ENCODE peak calls at places on chromosomes 12 and 14, in seven cellular contexts. N, E, J, H, K, C and D are unnamed samples.

GRCh38 chr12:33427071-33427470 is 12.5 kb downstream of the SYT10 start:
- DNase-seq in H (no peak), N (no peak), J (no peak), C (no peak), E (peak), K (no peak), D (no peak)

GRCh38 chr12:54011665-54012532 is 3.1 kb downstream of the HOXC8 start:
- DNase-seq in H (no peak), C (no peak), N (no peak), J (no peak), K (no peak), E (no peak), D (no peak)

GRCh38 chr14:105883066-105884005 is 357.0 kb downstream of the TMEM121 start:
- DNase-seq in E (no peak), N (peak), K (no peak), C (no peak), H (peak), J (no peak), D (peak)

GRCh38 chr14:99579077-99579836 is 24.8 kb downstream of the CCDC85C start:
- DNase-seq in C (no peak), H (no peak), N (no peak), E (peak), J (no peak), K (no peak), D (no peak)

GRCh38 chr12:120117961-120118709 is 1.6 kb upstream of the RAB35 start:
- DNase-seq in H (no peak), C (no peak), J (no peak), N (no peak), E (peak), K (peak), D (no peak)

GRCh38 chr12:87930033-87930432 is 99.2 kb downstream of the C12orf50 start:
- DNase-seq in J (no peak), E (peak), C (peak), N (no peak), K (no peak), H (no peak), D (no peak)

GRCh38 chr12:114993202-114993601 is 309.2 kb upstream of the TBX3 start:
- DNase-seq in N (no peak), K (no peak), E (no peak), J (no peak), C (no peak), H (no peak), D (no peak)

GRCh38 chr14:63078606-63079005 is 33.3 kb upstream of the KCNH5 start:
- DNase-seq in N (no peak), C (no peak), J (no peak), H (no peak), K (no peak), E (no peak), D (no peak)

GRCh38 chr14:68637106-68638021 is 155.5 kb downstream of the ZFP36L1 start:
- DNase-seq in K (no peak), E (peak), J (peak), N (no peak), H (no peak), C (no peak), D (peak)

GRCh38 chr12:57895337-57896138 is 45.8 kb upstream of the ATP23 start:
- DNase-seq in H (no peak), C (no peak), J (no peak), E (peak), N (no peak), K (no peak), D (no peak)

GRCh38 chr12:47247418-47247817 is 167.7 kb upstream of the AMIGO2 start:
- DNase-seq in N (no peak), E (no peak), J (peak), H (no peak), C (no peak), K (no peak), D (peak)

GRCh38 chr14:37870947-37871346 is 275.5 kb downstream of the TTC6 start:
- DNase-seq in C (no peak), E (no peak), K (no peak), N (no peak), H (no peak), J (peak), D (peak)

GRCh38 chr12:110647669-110648068 is 33.7 kb downstream of the TCTN1 start:
- DNase-seq in H (no peak), E (no peak), N (no peak), C (no peak), J (no peak), K (no peak), D (no peak)

GRCh38 chr14:92492261-92492660 is 21.3 kb upstream of the RIN3 start:
- DNase-seq in H (no peak), K (no peak), N (no peak), J (no peak), E (no peak), C (no peak), D (no peak)

GRCh38 chr12:30847259-30847658 is 79.3 kb upstream of the TSPAN11 start:
- DNase-seq in K (peak), H (no peak), N (no peak), C (peak), J (peak), E (peak), D (no peak)

GRCh38 chr12:91355150-91356006 is 172.8 kb upstream of the DCN start:
- DNase-seq in J (peak), C (peak), H (no peak), N (no peak), E (peak), K (peak), D (peak)

GRCh38 chr14:102508774-102509743 is 517 bp downstream of the ANKRD9 start:
- DNase-seq in E (peak), C (no peak), N (peak), J (peak), H (no peak), K (no peak), D (peak)

GRCh38 chr12:113889076-113889475 is 77.0 kb downstream of the RBM19 start:
- DNase-seq in E (peak), H (no peak), N (no peak), C (no peak), K (no peak), J (no peak), D (no peak)

GRCh38 chr14:102539544-102540309 is 30.2 kb upstream of the ANKRD9 start:
- DNase-seq in N (no peak), J (no peak), E (peak), K (peak), C (no peak), H (no peak), D (no peak)

GRCh38 chr14:100127853-100128455 is 31.5 kb downstream of the DEGS2 start:
- DNase-seq in N (no peak), K (no peak), E (no peak), C (no peak), H (no peak), J (no peak), D (no peak)

GRCh38 chr12:3551386-3551785 is 60.4 kb downstream of the PRMT8 start:
- DNase-seq in J (no peak), E (no peak), N (no peak), K (no peak), H (no peak), C (no peak), D (no peak)

GRCh38 chr12:89429539-89429938 is 77.2 kb upstream of the DUSP6 start:
- DNase-seq in E (no peak), J (no peak), K (no peak), H (no peak), N (no peak), C (no peak), D (no peak)

GRCh38 chr12:62290804-62291203 is 30.6 kb downstream of the USP15 start:
- DNase-seq in J (no peak), N (no peak), C (no peak), E (peak), H (no peak), K (no peak), D (no peak)

GRCh38 chr14:51652168-51653095 is 722 bp downstream of the FRMD6 start:
- DNase-seq in E (peak), H (peak), J (peak), C (no peak), N (peak), K (peak), D (no peak)

GRCh38 chr12:14460212-14460841 is 94.8 kb downstream of the ATF7IP start:
- DNase-seq in C (no peak), J (no peak), H (no peak), N (no peak), K (no peak), E (no peak), D (no peak)